ENCODE peak calls at places on chromosomes 3 and 15, in five cellular contexts. A is AG04450, B is brain microvascular endothelial cell, D is right cardiac atrium, N is breast epithelium. E is an unnamed sample.

GRCh38 chr3:111373861-111374260 is 168.1 kb upstream of the CD96 start:
- DNase-seq in A (no peak), B (peak), D (no peak), N (no peak), E (no peak)

GRCh38 chr3:161682715-161683114 is 186.1 kb downstream of the OTOL1 start:
- DNase-seq in A (no peak), B (no peak), D (no peak), N (no peak), E (no peak)

GRCh38 chr3:138397983-138398382 is 36.4 kb upstream of the ESYT3 start:
- DNase-seq in A (no peak), B (no peak), D (no peak), N (no peak), E (no peak)

GRCh38 chr3:4744405-4745239 is 234.6 kb upstream of the BHLHE40 start:
- DNase-seq in A (no peak), B (peak), D (no peak), N (no peak), E (peak)

GRCh38 chr3:11624161-11624560 is 19.6 kb downstream of the VGLL4 start:
- DNase-seq in A (no peak), B (peak), D (no peak), N (no peak), E (no peak)

GRCh38 chr3:172379372-172379771 is 68.9 kb downstream of the GHSR start:
- DNase-seq in A (no peak), B (no peak), D (no peak), N (no peak), E (no peak)

GRCh38 chr15:69462030-69462492 is 9.4 kb downstream of the RPLP1 start:
- DNase-seq in A (no peak), B (no peak), D (peak), N (no peak), E (peak)

GRCh38 chr3:24259901-24260512 is 234.6 kb downstream of the THRB start:
- DNase-seq in A (no peak), B (peak), D (peak), N (no peak), E (peak)

GRCh38 chr3:31862861-31863260 is 118.2 kb downstream of the OSBPL10 start:
- DNase-seq in A (peak), B (no peak), D (no peak), N (no peak), E (no peak)

GRCh38 chr15:70029297-70029701 is 68.4 kb downstream of the TLE3 start:
- DNase-seq in A (no peak), B (no peak), D (no peak), N (no peak), E (no peak)

GRCh38 chr15:63979227-63979793 is 67.0 kb downstream of the DAPK2 start:
- DNase-seq in A (no peak), B (no peak), D (no peak), N (no peak), E (peak)

GRCh38 chr15:68418611-68419161 is 13.3 kb downstream of the ITGA11 start:
- DNase-seq in A (peak), B (peak), D (peak), N (peak), E (peak)

GRCh38 chr3:126663257-126663656 is 8.3 kb upstream of the TXNRD3 start:
- DNase-seq in A (no peak), B (no peak), D (no peak), N (no peak), E (no peak)

GRCh38 chr3:4233488-4233887 is 69.7 kb upstream of the SETMAR start:
- DNase-seq in A (no peak), B (no peak), D (no peak), N (no peak), E (no peak)

GRCh38 chr15:78065973-78066946 is 11.3 kb downstream of the TBC1D2B start:
- DNase-seq in A (no peak), B (no peak), D (no peak), N (no peak), E (no peak)

GRCh38 chr15:30992465-30992864 is 1.0 kb upstream of the MTMR10 start:
- DNase-seq in A (no peak), B (no peak), D (no peak), N (no peak), E (no peak)

GRCh38 chr3:147356145-147356908 is 50.0 kb downstream of the ZIC4 start:
- DNase-seq in A (no peak), B (no peak), D (no peak), N (no peak), E (no peak)

GRCh38 chr3:193240436-193240849 is 579 bp upstream of the PLAAT1 start:
- DNase-seq in A (no peak), B (no peak), D (no peak), N (no peak), E (no peak)

GRCh38 chr15:80233511-80234080 is 18.4 kb downstream of the CTXND1 start:
- DNase-seq in A (no peak), B (no peak), D (no peak), N (no peak), E (no peak)

GRCh38 chr3:111864821-111865656 is 6.0 kb downstream of the PHLDB2 start:
- DNase-seq in A (peak), B (peak), D (peak), N (no peak), E (peak)

GRCh38 chr3:94115482-94115881 is 52.6 kb downstream of the NSUN3 start:
- DNase-seq in A (peak), B (peak), D (no peak), N (no peak), E (peak)

GRCh38 chr15:74405823-74406222 is 27.9 kb downstream of the SEMA7A start:
- DNase-seq in A (no peak), B (peak), D (no peak), N (no peak), E (no peak)

GRCh38 chr3:28348286-28348636 is 260 bp upstream of the ZCWPW2 start:
- DNase-seq in A (no peak), B (no peak), D (peak), N (no peak), E (no peak)

GRCh38 chr3:163838769-163839168 is 1239.5 kb downstream of the SI start:
- DNase-seq in A (no peak), B (no peak), D (no peak), N (no peak), E (no peak)

GRCh38 chr15:84023636-84024035 is 211.9 kb upstream of the GOLGA6L4 start:
- DNase-seq in A (peak), B (peak), D (peak), N (no peak), E (no peak)

GRCh38 chr3:12296511-12296910 is 7.6 kb downstream of the PPARG start:
- DNase-seq in A (no peak), B (no peak), D (no peak), N (no peak), E (no peak)

GRCh38 chr15:67882487-67883227 is 42.8 kb upstream of the RNU6-1 start:
- DNase-seq in A (no peak), B (no peak), D (no peak), N (no peak), E (no peak)

GRCh38 chr3:192855434-192855833 is 62.2 kb downstream of the MB21D2 start:
- DNase-seq in A (no peak), B (no peak), D (no peak), N (no peak), E (no peak)

GRCh38 chr15:31352911-31353811 is 26.5 kb downstream of the KLF13 start:
- DNase-seq in A (peak), B (peak), D (peak), N (no peak), E (peak)

GRCh38 chr15:63094495-63094931 is 27.1 kb upstream of the LACTB start:
- DNase-seq in A (peak), B (peak), D (no peak), N (no peak), E (peak)

GRCh38 chr15:68057758-68058157 is 3.6 kb downstream of the PIAS1 start:
- DNase-seq in A (no peak), B (no peak), D (no peak), N (no peak), E (no peak)

GRCh38 chr15:75532413-75533250 is 46.5 kb downstream of the PTPN9 start:
- DNase-seq in A (peak), B (peak), D (peak), N (peak), E (peak)

GRCh38 chr3:142976621-142977398 is 13.3 kb upstream of the PAQR9 start:
- DNase-seq in A (peak), B (peak), D (peak), N (peak), E (peak)

GRCh38 chr3:187986514-187986934 is 167.4 kb upstream of the LPP start:
- DNase-seq in A (peak), B (peak), D (no peak), N (no peak), E (peak)

GRCh38 chr3:31170932-31171670 is 276.6 kb upstream of the GADL1 start:
- DNase-seq in A (peak), B (peak), D (no peak), N (no peak), E (peak)

GRCh38 chr3:36907911-36908646 is 36.8 kb downstream of the TRANK1 start:
- DNase-seq in A (peak), B (peak), D (peak), N (peak), E (peak)
- H3K4me3 ChIP-seq in A (peak), B (peak), D (peak), N (peak), E (peak)

DNA sequence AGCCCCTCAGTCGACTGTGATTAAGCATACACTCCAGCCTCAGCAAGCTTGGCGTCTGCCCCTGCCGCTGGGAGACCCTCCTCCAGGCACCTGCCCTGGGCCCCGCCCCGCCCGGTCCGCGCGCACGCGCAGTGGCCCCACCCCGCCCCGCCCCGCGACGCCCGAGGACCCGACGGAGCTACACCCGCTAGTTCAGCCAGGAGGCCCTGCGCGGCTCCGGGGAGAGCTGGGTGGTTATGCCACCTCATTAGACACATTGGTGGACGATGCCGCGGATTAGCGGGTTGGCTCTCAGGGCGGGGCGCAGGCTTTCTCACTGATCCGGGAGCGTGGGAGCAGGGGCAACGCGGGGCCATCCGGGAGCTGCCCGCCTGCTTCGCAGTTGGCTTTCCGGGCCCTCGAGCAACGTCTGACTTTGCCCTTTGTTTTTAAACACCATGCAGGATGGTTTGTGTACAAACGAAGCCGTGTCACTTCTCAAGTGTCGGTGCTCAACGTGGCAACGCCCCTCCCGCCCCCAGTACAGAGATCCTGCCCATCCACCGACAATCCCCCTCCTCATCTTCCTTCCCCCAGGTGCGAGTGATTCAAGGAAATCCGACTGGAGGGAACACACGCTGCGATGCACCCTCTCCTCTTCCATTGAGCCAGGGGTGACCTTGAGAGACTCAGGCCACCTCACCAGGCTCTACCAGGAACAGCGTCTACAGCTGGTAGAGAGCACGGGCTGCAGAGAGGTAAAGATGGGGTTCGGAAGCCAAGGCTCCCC is 109.3 kb downstream of the SHQ1 start:
- DNase-seq in A (no peak), B (no peak), D (peak), N (no peak), E (no peak)
- H3K4me3 ChIP-seq in A (peak), B (peak), D (peak), N (peak), E (no peak)

GRCh38 chr15:51077565-51078153 is 17.0 kb downstream of the TNFAIP8L3 start:
- DNase-seq in A (no peak), B (peak), D (peak), N (peak), E (no peak)
- H3K4me3 ChIP-seq in A (peak), B (peak), D (peak), N (peak), E (no peak)

GRCh38 chr3:181711325-181712135 is at the start of gene SOX2:
- DNase-seq in A (no peak), B (no peak), D (peak), N (no peak), E (peak)

GRCh38 chr3:181712190-181712504 is 422 bp downstream of the SOX2 start:
- DNase-seq in A (no peak), B (no peak), D (no peak), N (no peak), E (no peak)

GRCh38 chr3:181713300-181713647 is 1.5 kb downstream of the SOX2 start:
- DNase-seq in A (no peak), B (no peak), D (no peak), N (no peak), E (no peak)

GRCh38 chr3:181713673-181714270 is 2.0 kb downstream of the SOX2 start:
- DNase-seq in A (no peak), B (no peak), D (no peak), N (no peak), E (no peak)

GRCh38 chr3:181712505-181713299 is 977 bp downstream of the SOX2 start:
- DNase-seq in A (no peak), B (no peak), D (no peak), N (no peak), E (no peak)
- H3K4me3 ChIP-seq in A (peak), B (peak), D (peak), N (peak), E (peak)

E was measured in SJSA1.